ENCODE peak calls at places on chromosomes 13 and 19, in five cellular contexts. M, Q, I, V and J are unnamed samples. For H3K9me3, the result is how much of the 10 kb centered on the place peaks cover.

GRCh38 chr13:44040070-44040753 is 160.5 kb downstream of the LACC1 start:
- DNase-seq in M (no peak), I (no peak), Q (no peak), V (peak), J (no peak)

GRCh38 chr19:10593820-10594637 is 6.9 kb upstream of the AP1M2 start:
- DNase-seq in I (no peak), M (no peak), Q (no peak), V (no peak), J (peak)

GRCh38 chr13:101155920-101156319 is 260.4 kb downstream of the NALCN start:
- DNase-seq in I (no peak), M (no peak), V (no peak), Q (no peak), J (no peak)

GRCh38 chr13:51453959-51454703 is 1.3 kb upstream of the INTS6 start:
- DNase-seq in M (no peak), I (peak), V (no peak), Q (peak), J (peak)

GRCh38 chr19:5949792-5950305 is 28.1 kb downstream of the RANBP3 start:
- DNase-seq in I (peak), M (no peak), V (no peak), Q (no peak), J (peak)

GRCh38 chr13:39415403-39415802 is 187.6 kb downstream of the LHFPL6 start:
- DNase-seq in I (peak), V (peak), M (no peak), Q (peak), J (peak)

GRCh38 chr13:76106763-76107162 is 470.6 kb downstream of the LMO7 start:
- DNase-seq in M (no peak), I (no peak), V (no peak), Q (no peak), J (no peak)

GRCh38 chr13:80473695-80474094 is 132.8 kb upstream of the SPRY2 start:
- DNase-seq in V (peak), I (no peak), M (no peak), Q (no peak), J (peak)

GRCh38 chr19:48401277-48401676 is 7.8 kb downstream of the GRIN2D start:
- DNase-seq in M (no peak), Q (no peak), V (no peak), I (no peak), J (no peak)

GRCh38 chr19:51271015-51271600 is 20.2 kb downstream of the SIGLECL1 start:
- DNase-seq in M (no peak), Q (no peak), V (no peak), I (no peak), J (no peak)

GRCh38 chr19:7746903-7747884 is at the start of gene CD209:
- DNase-seq in I (no peak), M (peak), V (no peak), Q (no peak), J (no peak)

GRCh38 chr13:46332772-46333171 is 54.3 kb downstream of the RUBCNL start:
- DNase-seq in V (no peak), M (no peak), Q (no peak), I (no peak), J (no peak)

GRCh38 chr13:111519041-111519440 is 198.6 kb downstream of the TEX29 start:
- DNase-seq in M (peak), Q (no peak), V (no peak), I (no peak), J (no peak)

GRCh38 chr13:33204130-33204927 is 81.2 kb downstream of the STARD13 start:
- DNase-seq in I (peak), Q (peak), M (no peak), V (peak), J (peak)

GRCh38 chr13:52406629-52407028 is 657 bp upstream of the THSD1 start:
- DNase-seq in M (no peak), V (no peak), Q (no peak), I (no peak), J (no peak)

GRCh38 chr13:106426909-106427308 is 108.6 kb downstream of the EFNB2 start:
- DNase-seq in M (no peak), Q (no peak), I (no peak), V (no peak), J (no peak)

GRCh38 chr13:22828081-22828480 is 352.7 kb upstream of the SGCG start:
- DNase-seq in Q (no peak), M (no peak), I (no peak), V (no peak), J (peak)

GRCh38 chr13:59425211-59425721 is 738.5 kb downstream of the DIAPH3 start:
- DNase-seq in Q (no peak), M (no peak), I (no peak), V (peak), J (no peak)

GRCh38 chr19:29121684-29122083 is 91.3 kb downstream of the UQCRFS1 start:
- DNase-seq in V (no peak), Q (no peak), M (no peak), I (no peak), J (no peak)

GRCh38 chr13:40275636-40276035 is 390.8 kb downstream of the FOXO1 start:
- DNase-seq in M (no peak), I (no peak), V (peak), Q (no peak), J (no peak)

GRCh38 chr13:33367931-33368330 is 82.4 kb upstream of the STARD13 start:
- DNase-seq in V (no peak), I (no peak), M (no peak), Q (no peak), J (no peak)

GRCh38 chr13:53788286-53788685 is 759.7 kb downstream of the OLFM4 start:
- DNase-seq in Q (no peak), M (no peak), V (no peak), I (no peak), J (no peak)

GRCh38 chr13:51047434-51048165 is 63.5 kb downstream of the C13orf42 start:
- DNase-seq in V (no peak), I (no peak), M (no peak), Q (no peak), J (no peak)

GRCh38 chr13:45847554-45848224 is 3.9 kb downstream of the SIAH3 start:
- DNase-seq in Q (no peak), M (no peak), I (no peak), V (no peak), J (peak)

GRCh38 chr13:88345171-88345847 is 674.1 kb downstream of the SLITRK5 start:
- DNase-seq in M (no peak), Q (no peak), I (no peak), V (no peak), J (no peak)

DNA sequence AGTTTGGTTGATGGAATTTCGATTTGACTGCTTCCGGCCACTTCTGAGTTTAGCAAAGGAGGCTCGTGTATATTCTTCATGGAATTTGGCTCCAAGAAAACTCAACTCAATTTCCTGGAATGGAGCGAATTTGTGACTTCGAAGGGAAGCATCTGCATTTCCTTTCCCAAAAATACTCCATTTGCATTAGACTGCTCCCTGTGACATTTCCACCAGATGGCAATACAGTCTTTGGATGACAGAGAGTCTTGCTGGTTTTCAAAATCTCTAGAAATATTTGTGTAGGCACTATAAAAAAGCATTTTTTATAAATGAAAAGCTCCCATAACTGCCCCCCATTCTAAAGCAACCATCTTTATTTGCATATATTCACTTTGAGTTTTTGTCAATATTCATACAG is 4.1 kb downstream of the C1QTNF9 start:
- DNase-seq in Q (no peak), I (no peak), V (peak), M (no peak), J (no peak)
- H3K4me3 ChIP-seq in Q (no peak), I (no peak), V (no peak), M (no peak), J (no peak)

GRCh38 chr13:113929628-113930615 is 44.0 kb downstream of the C13orf46 start:
- DNase-seq in Q (peak), I (no peak), M (peak), V (no peak), J (no peak)
- H3K9me3 ChIP-seq in Q (under half), I (under half), M (under half), V (under half), J (under half)

GRCh38 chr19:2867025-2867991 is at the start of gene ZNF556:
- DNase-seq in V (no peak), Q (no peak), M (no peak), I (no peak), J (no peak)
- H3K4me3 ChIP-seq in V (no peak), Q (no peak), M (peak), I (no peak), J (no peak)

GRCh38 chr19:56983804-56984203 is 136.0 kb upstream of the USP29 start:
- DNase-seq in I (no peak), M (no peak), Q (no peak), V (no peak), J (no peak)

GRCh38 chr19:56983148-56983547 is 136.6 kb upstream of the USP29 start:
- DNase-seq in Q (no peak), I (no peak), V (no peak), M (no peak), J (no peak)

GRCh38 chr19:56988271-56988670 is 131.5 kb upstream of the USP29 start:
- DNase-seq in I (no peak), V (no peak), Q (no peak), M (no peak), J (no peak)

DNA sequence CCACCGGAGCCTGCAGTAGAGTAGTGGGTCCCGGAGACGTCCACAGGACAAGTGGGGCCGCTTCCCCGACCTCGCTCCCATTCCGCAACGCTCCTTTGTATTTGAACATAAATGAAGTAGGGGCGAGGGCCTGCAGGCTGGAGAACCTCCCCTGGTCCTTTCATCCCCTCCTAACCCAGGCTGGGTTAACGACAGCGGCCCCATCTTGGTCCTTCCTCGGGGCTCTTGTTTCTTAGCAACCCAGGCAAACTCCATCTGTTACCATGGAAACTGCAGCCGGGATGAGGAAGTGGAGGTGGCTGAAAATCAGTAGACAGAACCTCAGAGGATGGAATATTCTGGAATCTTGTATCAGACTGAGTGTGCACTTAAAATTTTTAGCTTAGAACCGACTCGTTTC is 132.6 kb upstream of the USP29 start:
- DNase-seq in V (no peak), Q (no peak), M (no peak), I (no peak), J (no peak)
- H3K9me3 ChIP-seq in V (under half), Q (under half), M (under half), I (under half), J (under half)

GRCh38 chr19:49441210-49441959 is at the start of gene SLC17A7:
- DNase-seq in Q (peak), M (no peak), V (no peak), I (peak), J (no peak)
- H3K4me3 ChIP-seq in Q (no peak), M (peak), V (no peak), I (peak), J (no peak)

DNA sequence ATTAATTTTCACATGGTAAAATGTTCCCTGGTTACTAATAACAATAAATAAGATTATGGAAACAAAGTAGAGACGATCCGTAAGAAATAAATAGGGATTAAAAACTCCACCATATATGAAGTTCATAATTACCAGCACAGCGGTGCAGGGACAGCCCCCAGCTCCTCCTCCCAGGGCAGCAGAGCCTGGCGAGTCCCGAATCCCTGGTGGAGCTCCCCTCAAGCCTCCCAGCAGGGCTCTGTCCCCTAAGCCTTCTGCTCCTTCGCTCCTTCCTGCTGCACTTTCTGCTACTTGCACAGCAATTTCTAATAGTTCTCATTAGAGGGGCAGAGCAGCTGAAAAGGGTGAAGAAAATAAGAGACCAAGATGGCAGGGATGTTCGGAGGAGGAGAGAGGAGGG is 43.6 kb downstream of the RASA3 start:
- DNase-seq in V (no peak), I (no peak), Q (no peak), M (peak), J (no peak)
- H3K9me3 ChIP-seq in V (under half), I (under half), Q (under half), M (under half), J (under half)

GRCh38 chr19:23065306-23065705 is 51.5 kb upstream of the ZNF730 start:
- DNase-seq in M (no peak), V (no peak), Q (no peak), I (no peak), J (no peak)
- H3K4me3 ChIP-seq in M (no peak), V (no peak), Q (no peak), I (no peak), J (no peak)

GRCh38 chr19:52366414-52366824 is 3.3 kb upstream of the ZNF880 start:
- DNase-seq in M (no peak), Q (no peak), I (no peak), V (no peak), J (no peak)
- H3K9me3 ChIP-seq in M (half or more), Q (under half), I (half or more), V (under half), J (under half)

DNA sequence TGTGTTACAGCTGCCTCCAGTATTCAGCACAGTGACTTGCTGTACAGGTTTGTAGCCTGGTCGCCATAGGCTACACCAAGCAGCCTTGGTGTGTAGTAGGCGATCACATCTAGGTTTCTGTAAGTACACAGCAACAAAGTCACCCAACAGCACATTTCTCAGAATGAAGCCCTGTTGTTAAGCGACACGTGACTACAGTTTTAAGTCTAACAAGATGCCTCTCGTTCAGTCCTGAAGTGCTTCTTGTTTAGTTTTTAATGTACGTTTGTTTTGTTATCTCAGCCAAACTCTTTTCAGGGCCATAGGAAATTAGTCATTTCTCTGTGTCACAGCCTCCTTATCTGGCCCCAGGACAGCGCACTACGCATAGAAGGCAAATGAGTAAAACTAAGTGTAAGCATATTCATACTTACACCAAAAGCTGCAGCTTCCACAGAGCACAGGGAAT is 50.0 kb upstream of the GPR183 start:
- DNase-seq in M (no peak), V (peak), I (no peak), Q (no peak), J (no peak)
- H3K4me3 ChIP-seq in M (no peak), V (no peak), I (no peak), Q (no peak), J (no peak)

GRCh38 chr13:48069573-48069972 is 25.3 kb downstream of the MED4 start:
- DNase-seq in V (no peak), M (no peak), I (no peak), Q (no peak), J (no peak)

GRCh38 chr13:48070942-48071341 is 24.0 kb downstream of the MED4 start:
- DNase-seq in V (no peak), I (no peak), M (no peak), Q (no peak), J (no peak)

GRCh38 chr13:48066310-48066989 is 28.5 kb downstream of the MED4 start:
- DNase-seq in V (peak), M (no peak), Q (no peak), I (no peak), J (no peak)

GRCh38 chr13:48068952-48069351 is 26.0 kb downstream of the MED4 start:
- DNase-seq in I (no peak), V (peak), Q (no peak), M (no peak), J (no peak)

GRCh38 chr13:48068036-48068435 is 26.9 kb downstream of the MED4 start:
- DNase-seq in M (no peak), V (no peak), I (no peak), Q (no peak), J (no peak)
- H3K9me3 ChIP-seq in M (under half), V (under half), I (under half), Q (under half), J (under half)